ENCODE peak calls at places on chromosomes 12 and 14, in five cellular contexts. One of them, this sample, is unnamed.

GRCh38 chr12:25723286-25723685 is 170.2 kb upstream of the LMNTD1 start:
- DNase-seq in GM12878: no peak
- DNase-seq in K562: no peak
- DNase-seq in H1: no peak
- DNase-seq in HepG2: no peak
- DNase-seq in this sample: no peak

GRCh38 chr14:92439551-92440344 is 73.8 kb upstream of the RIN3 start:
- DNase-seq in GM12878: no peak
- DNase-seq in HepG2: no peak
- DNase-seq in K562: no peak
- DNase-seq in H1: no peak
- DNase-seq in this sample: no peak

GRCh38 chr12:5222011-5222461 is 178.4 kb downstream of the KCNA5 start:
- DNase-seq in HepG2: no peak
- DNase-seq in H1: no peak
- DNase-seq in K562: no peak
- DNase-seq in GM12878: no peak
- DNase-seq in this sample: peak

GRCh38 chr14:99273025-99273723 is 1.2 kb upstream of the BCL11B start:
- DNase-seq in H1: no peak
- DNase-seq in K562: no peak
- DNase-seq in HepG2: peak
- DNase-seq in GM12878: no peak
- DNase-seq in this sample: peak

GRCh38 chr12:12010277-12011031 is 60.3 kb upstream of the BCL2L14 start:
- DNase-seq in GM12878: peak
- DNase-seq in HepG2: no peak
- DNase-seq in H1: no peak
- DNase-seq in K562: no peak
- DNase-seq in this sample: no peak

GRCh38 chr12:13897811-13898210 is 83.6 kb downstream of the GRIN2B start:
- DNase-seq in K562: no peak
- DNase-seq in GM12878: no peak
- DNase-seq in HepG2: no peak
- DNase-seq in H1: no peak
- DNase-seq in this sample: no peak

GRCh38 chr12:121626853-121627623 is 708 bp downstream of the ORAI1 start:
- DNase-seq in H1: peak
- DNase-seq in HepG2: peak
- DNase-seq in K562: peak
- DNase-seq in GM12878: no peak
- DNase-seq in this sample: peak

GRCh38 chr12:119988440-119988787 is 622 bp upstream of the BICDL1 start:
- DNase-seq in K562: no peak
- DNase-seq in HepG2: no peak
- DNase-seq in GM12878: no peak
- DNase-seq in H1: no peak
- DNase-seq in this sample: no peak

GRCh38 chr12:9793774-9794395 is 33.2 kb upstream of the CD69 start:
- DNase-seq in H1: no peak
- DNase-seq in K562: peak
- DNase-seq in GM12878: no peak
- DNase-seq in HepG2: no peak
- DNase-seq in this sample: no peak

GRCh38 chr12:125329239-125330238 is 264.3 kb downstream of the AACS start:
- DNase-seq in GM12878: no peak
- DNase-seq in H1: no peak
- DNase-seq in HepG2: no peak
- DNase-seq in K562: no peak
- DNase-seq in this sample: peak

GRCh38 chr14:99272669-99273024 is 650 bp upstream of the BCL11B start:
- DNase-seq in K562: no peak
- DNase-seq in HepG2: no peak
- DNase-seq in GM12878: no peak
- DNase-seq in H1: no peak
- DNase-seq in this sample: no peak

GRCh38 chr14:69259176-69259530 is 805 bp upstream of the GALNT16 start:
- DNase-seq in K562: no peak
- DNase-seq in GM12878: no peak
- DNase-seq in HepG2: no peak
- DNase-seq in H1: no peak
- DNase-seq in this sample: no peak

GRCh38 chr14:23055147-23055550 is 2.2 kb downstream of the CDH24 start:
- DNase-seq in K562: no peak
- DNase-seq in H1: no peak
- DNase-seq in GM12878: no peak
- DNase-seq in HepG2: no peak
- DNase-seq in this sample: no peak

GRCh38 chr12:124500232-124501079 is 67.0 kb downstream of the NCOR2 start:
- DNase-seq in HepG2: peak
- DNase-seq in K562: no peak
- DNase-seq in GM12878: no peak
- DNase-seq in H1: peak
- DNase-seq in this sample: peak

GRCh38 chr12:29350080-29350479 is 30.9 kb downstream of the ERGIC2 start:
- DNase-seq in HepG2: peak
- DNase-seq in H1: no peak
- DNase-seq in GM12878: no peak
- DNase-seq in K562: no peak
- DNase-seq in this sample: no peak

GRCh38 chr14:85974602-85975001 is 444.7 kb downstream of the FLRT2 start:
- DNase-seq in GM12878: no peak
- DNase-seq in HepG2: no peak
- DNase-seq in K562: no peak
- DNase-seq in H1: no peak
- DNase-seq in this sample: no peak

GRCh38 chr12:104632724-104633181 is 176.0 kb downstream of the CHST11 start:
- DNase-seq in GM12878: no peak
- DNase-seq in HepG2: no peak
- DNase-seq in H1: no peak
- DNase-seq in K562: no peak
- DNase-seq in this sample: no peak

GRCh38 chr14:69288001-69288771 is 28.2 kb downstream of the GALNT16 start:
- DNase-seq in GM12878: no peak
- DNase-seq in K562: peak
- DNase-seq in H1: no peak
- DNase-seq in HepG2: peak
- DNase-seq in this sample: no peak

GRCh38 chr14:27929823-27930347 is 836.7 kb upstream of the FOXG1 start:
- DNase-seq in H1: no peak
- DNase-seq in GM12878: no peak
- DNase-seq in HepG2: no peak
- DNase-seq in K562: no peak
- DNase-seq in this sample: no peak

GRCh38 chr14:77872971-77873370 is 73.1 kb downstream of the ADCK1 start:
- DNase-seq in HepG2: no peak
- DNase-seq in H1: no peak
- DNase-seq in K562: no peak
- DNase-seq in GM12878: no peak
- DNase-seq in this sample: no peak

GRCh38 chr14:60327447-60328331 is 78.7 kb downstream of the PPM1A start:
- DNase-seq in GM12878: peak
- DNase-seq in K562: no peak
- DNase-seq in HepG2: no peak
- DNase-seq in H1: no peak
- DNase-seq in this sample: peak

GRCh38 chr12:124910561-124911478 is 3.6 kb downstream of the UBC start:
- DNase-seq in K562: peak
- DNase-seq in GM12878: no peak
- DNase-seq in H1: no peak
- DNase-seq in HepG2: no peak
- DNase-seq in this sample: no peak

GRCh38 chr12:86015026-86015425 is 140.9 kb downstream of the NTS start:
- DNase-seq in K562: no peak
- DNase-seq in GM12878: no peak
- DNase-seq in HepG2: no peak
- DNase-seq in H1: no peak
- DNase-seq in this sample: no peak

GRCh38 chr12:85955127-85955526 is 81.0 kb downstream of the NTS start:
- DNase-seq in H1: no peak
- DNase-seq in HepG2: no peak
- DNase-seq in K562: no peak
- DNase-seq in GM12878: no peak
- DNase-seq in this sample: no peak

GRCh38 chr12:51828951-51829581 is 19.5 kb downstream of the FIGNL2 start:
- DNase-seq in GM12878: no peak
- DNase-seq in H1: peak
- DNase-seq in K562: no peak
- DNase-seq in HepG2: no peak
- DNase-seq in this sample: peak

GRCh38 chr12:127383281-127383680 is 883.7 kb upstream of the TMEM132C start:
- DNase-seq in K562: no peak
- DNase-seq in H1: no peak
- DNase-seq in HepG2: no peak
- DNase-seq in GM12878: no peak
- DNase-seq in this sample: no peak

GRCh38 chr12:63163542-63163941 is 12.5 kb upstream of the AVPR1A start:
- DNase-seq in HepG2: no peak
- DNase-seq in GM12878: no peak
- DNase-seq in K562: no peak
- DNase-seq in H1: no peak
- DNase-seq in this sample: no peak

GRCh38 chr12:108649126-108649525 is 15.4 kb upstream of the SELPLG start:
- DNase-seq in HepG2: no peak
- DNase-seq in GM12878: no peak
- DNase-seq in H1: no peak
- DNase-seq in K562: no peak
- DNase-seq in this sample: no peak

GRCh38 chr12:30098677-30099076 is 314.9 kb upstream of the TMTC1 start:
- DNase-seq in H1: no peak
- DNase-seq in GM12878: no peak
- DNase-seq in HepG2: no peak
- DNase-seq in K562: no peak
- DNase-seq in this sample: no peak

GRCh38 chr14:20317720-20318119 is 12.0 kb upstream of the TTC5 start:
- DNase-seq in K562: no peak
- DNase-seq in H1: no peak
- DNase-seq in HepG2: no peak
- DNase-seq in GM12878: no peak
- DNase-seq in this sample: no peak

GRCh38 chr12:9661720-9662119 is 7.8 kb upstream of the CLEC2D start:
- DNase-seq in K562: no peak
- DNase-seq in GM12878: no peak
- DNase-seq in H1: no peak
- DNase-seq in HepG2: no peak
- DNase-seq in this sample: no peak

GRCh38 chr12:71662861-71663560 is 637 bp downstream of the ZFC3H1 start:
- DNase-seq in GM12878: no peak
- DNase-seq in HepG2: peak
- DNase-seq in K562: peak
- DNase-seq in H1: no peak
- DNase-seq in this sample: peak

GRCh38 chr12:89059721-89060120 is 292.6 kb downstream of the DUSP6 start:
- DNase-seq in K562: no peak
- DNase-seq in HepG2: no peak
- DNase-seq in GM12878: no peak
- DNase-seq in H1: no peak
- DNase-seq in this sample: no peak

GRCh38 chr14:58979325-58979724 is 209.1 kb upstream of the DAAM1 start:
- DNase-seq in GM12878: no peak
- DNase-seq in K562: no peak
- DNase-seq in HepG2: no peak
- DNase-seq in H1: no peak
- DNase-seq in this sample: no peak

GRCh38 chr14:101627913-101628257 is 66.6 kb downstream of the DIO3 start:
- DNase-seq in K562: no peak
- DNase-seq in HepG2: no peak
- DNase-seq in H1: no peak
- DNase-seq in GM12878: no peak
- DNase-seq in this sample: no peak

GRCh38 chr14:21711360-21711961 is 37.8 kb upstream of the OR4E1 start:
- DNase-seq in GM12878: no peak
- DNase-seq in H1: no peak
- DNase-seq in HepG2: peak
- DNase-seq in K562: peak
- DNase-seq in this sample: no peak
- TF ChIP-seq ATF2 in GM12878: no peak
- TF ChIP-seq ATF2 in H1: no peak
- TF ChIP-seq ATF2 in HepG2: no peak
- TF ChIP-seq ATF2 in K562: no peak
- TF ChIP-seq ATF2 in this sample: no peak

GRCh38 chr12:7387289-7387688 is 56.7 kb downstream of the CD163L1 start:
- DNase-seq in K562: no peak
- DNase-seq in H1: no peak
- DNase-seq in HepG2: no peak
- DNase-seq in GM12878: no peak
- DNase-seq in this sample: no peak
- TF ChIP-seq ATF2 in K562: no peak
- TF ChIP-seq ATF2 in H1: no peak
- TF ChIP-seq ATF2 in HepG2: no peak
- TF ChIP-seq ATF2 in GM12878: no peak
- TF ChIP-seq ATF2 in this sample: no peak

DNA sequence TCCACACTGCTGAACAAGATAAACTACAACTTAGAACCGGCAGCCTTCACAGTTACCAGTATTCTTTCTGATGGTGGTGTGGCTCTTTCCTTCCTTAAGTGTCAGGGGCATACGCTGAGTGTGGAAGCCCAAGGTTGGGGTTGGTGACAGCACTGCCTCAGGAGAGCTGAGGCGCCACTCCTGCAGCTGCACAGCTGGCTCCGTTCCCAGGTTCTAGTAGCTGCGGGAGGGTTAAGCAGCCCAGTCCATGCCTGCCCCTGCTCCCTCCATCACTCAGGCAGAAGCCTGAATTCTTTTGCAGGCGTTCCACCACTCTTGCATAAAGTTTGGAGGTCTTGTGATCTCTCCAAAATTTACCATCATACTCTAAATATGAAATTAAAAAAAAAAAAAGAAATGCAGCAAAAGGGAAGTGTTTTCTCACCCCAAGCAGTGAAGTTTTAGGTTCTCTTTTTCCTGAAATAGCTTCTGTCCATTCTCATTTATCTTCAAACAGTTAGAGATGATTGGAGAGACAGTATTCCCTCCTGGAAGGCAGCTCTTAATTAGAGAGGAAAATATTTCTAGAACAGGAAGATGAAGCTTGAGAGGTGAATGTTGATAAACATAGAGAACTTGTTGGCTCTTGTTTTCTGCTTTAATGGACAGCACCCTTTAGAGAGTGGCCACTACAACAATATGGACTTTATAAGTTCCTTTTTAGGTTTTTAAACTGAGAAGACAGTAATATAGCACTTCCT is 136.1 kb downstream of the FGD4 start:
- DNase-seq in K562: peak
- DNase-seq in HepG2: peak
- DNase-seq in H1: no peak
- DNase-seq in GM12878: no peak
- DNase-seq in this sample: peak
- TF ChIP-seq ATF2 in K562: no peak
- TF ChIP-seq ATF2 in HepG2: no peak
- TF ChIP-seq ATF2 in H1: no peak
- TF ChIP-seq ATF2 in GM12878: no peak
- TF ChIP-seq ATF2 in this sample: no peak

DNA sequence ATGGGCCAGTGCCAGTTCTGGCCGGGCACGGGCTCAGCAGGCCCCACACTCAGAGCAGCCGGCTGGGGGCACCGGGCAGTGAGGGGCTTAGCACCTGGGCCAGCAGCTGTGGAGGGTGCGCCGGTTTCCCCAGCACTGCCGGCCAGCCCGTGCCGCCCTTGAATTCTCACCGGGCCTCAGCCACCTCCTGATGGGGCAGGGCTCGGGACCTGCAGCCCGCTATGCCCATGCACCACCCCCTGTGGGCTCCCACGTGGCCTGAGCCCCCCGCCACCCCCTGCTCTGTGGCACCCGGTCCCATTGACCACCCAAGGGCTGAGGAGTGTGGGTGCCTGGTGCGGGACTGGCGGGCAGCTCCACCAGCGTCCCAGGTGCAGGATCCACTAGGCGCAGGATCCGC is 15.4 kb upstream of the GTF2A1 start:
- DNase-seq in HepG2: no peak
- DNase-seq in K562: no peak
- DNase-seq in GM12878: no peak
- DNase-seq in H1: no peak
- DNase-seq in this sample: no peak
- TF ChIP-seq ATF2 in HepG2: no peak
- TF ChIP-seq ATF2 in K562: no peak
- TF ChIP-seq ATF2 in GM12878: no peak
- TF ChIP-seq ATF2 in H1: no peak
- TF ChIP-seq ATF2 in this sample: no peak